ENCODE peak calls at places on chromosome 19, in six cellular contexts. J is cardiac muscle cell, X is WERI-Rb-1, Y is stomach, E is right cardiac atrium, M is neural progenitor cell. K is an unnamed sample. For H3K9me3, the result is how much of the 10 kb centered on the place peaks cover.

GRCh38 chr19:18140473-18140872 is 12.5 kb upstream of the PIK3R2 start:
- DNase-seq in J (no peak), E (no peak), M (no peak), Y (no peak), X (no peak), K (no peak)

GRCh38 chr19:16051254-16052025 is 24.9 kb upstream of the TPM4 start:
- DNase-seq in E (no peak), J (peak), M (no peak), X (no peak), Y (no peak), K (no peak)

GRCh38 chr19:46731007-46731501 is 14.1 kb upstream of the PRKD2 start:
- DNase-seq in Y (peak), X (no peak), E (no peak), M (no peak), J (peak), K (peak)

GRCh38 chr19:30310806-30311121 is 61.4 kb upstream of the ZNF536 start:
- DNase-seq in M (no peak), E (no peak), X (no peak), Y (no peak), J (no peak), K (no peak)

GRCh38 chr19:48728882-48729645 is 9.5 kb upstream of the MAMSTR start:
- DNase-seq in M (peak), Y (no peak), J (peak), X (no peak), E (no peak), K (no peak)

GRCh38 chr19:7534531-7534980 is 961 bp upstream of the PNPLA6 start:
- DNase-seq in X (peak), E (peak), M (peak), J (peak), Y (peak), K (peak)

GRCh38 chr19:1253514-1254080 is 5.2 kb downstream of the MIDN start:
- DNase-seq in M (no peak), J (no peak), E (no peak), X (no peak), Y (no peak), K (no peak)

GRCh38 chr19:45809643-45810159 is 5.4 kb downstream of the RSPH6A start:
- DNase-seq in J (peak), X (no peak), M (no peak), Y (no peak), E (no peak), K (peak)

GRCh38 chr19:14544977-14545715 is 15.8 kb downstream of the TECR start:
- DNase-seq in Y (no peak), M (no peak), X (no peak), E (peak), J (no peak), K (no peak)

GRCh38 chr19:8334458-8335342 is 8.4 kb downstream of the KANK3 start:
- DNase-seq in E (peak), J (peak), X (peak), M (peak), Y (peak), K (peak)

GRCh38 chr19:18717601-18718000 is 34.1 kb downstream of the CRTC1 start:
- DNase-seq in X (no peak), E (peak), J (no peak), Y (no peak), M (no peak), K (no peak)

GRCh38 chr19:33879818-33880575 is 83.3 kb downstream of the KCTD15 start:
- DNase-seq in J (no peak), M (no peak), E (peak), X (peak), Y (no peak), K (no peak)

GRCh38 chr19:38703509-38703908 is 40.8 kb downstream of the CAPN12 start:
- DNase-seq in M (no peak), J (no peak), E (no peak), Y (no peak), X (no peak), K (no peak)

GRCh38 chr19:33715462-33715861 is 81.2 kb upstream of the KCTD15 start:
- DNase-seq in X (no peak), J (no peak), Y (no peak), M (no peak), E (no peak), K (no peak)

GRCh38 chr19:9863759-9864158 is 28.6 kb downstream of the PIN1 start:
- DNase-seq in Y (no peak), X (no peak), M (no peak), J (no peak), E (no peak), K (no peak)

GRCh38 chr19:41373993-41374392 is 2.3 kb upstream of the TMEM91 start:
- DNase-seq in J (peak), X (peak), E (peak), M (no peak), Y (peak), K (peak)

GRCh38 chr19:10805758-10806247 is 30.2 kb downstream of the TMED1 start:
- DNase-seq in M (no peak), Y (no peak), E (no peak), X (peak), J (no peak), K (no peak)

GRCh38 chr19:33826521-33826920 is 29.9 kb downstream of the KCTD15 start:
- DNase-seq in M (no peak), J (no peak), E (no peak), Y (no peak), X (no peak), K (no peak)

GRCh38 chr19:48962029-48962848 is 2.9 kb upstream of the FTL start:
- DNase-seq in Y (peak), E (peak), M (no peak), X (no peak), J (peak), K (peak)

GRCh38 chr19:17620696-17621095 is 65.2 kb downstream of the COLGALT1 start:
- DNase-seq in X (no peak), E (no peak), J (no peak), M (no peak), Y (no peak), K (no peak)

GRCh38 chr19:695350-695949 is at the start of gene PRSS57:
- DNase-seq in J (no peak), E (no peak), X (no peak), Y (no peak), M (no peak), K (no peak)

GRCh38 chr19:45515807-45516401 is 8.6 kb downstream of the VASP start:
- DNase-seq in J (no peak), Y (no peak), M (no peak), X (no peak), E (no peak), K (no peak)

GRCh38 chr19:15218501-15218900 is 13.7 kb downstream of the EPHX3 start:
- DNase-seq in M (no peak), Y (no peak), E (no peak), X (peak), J (no peak), K (no peak)

GRCh38 chr19:48372904-48373303 is 8.7 kb downstream of the SYNGR4 start:
- DNase-seq in E (no peak), J (no peak), M (no peak), X (no peak), Y (no peak), K (no peak)

GRCh38 chr19:46859637-46860124 is 1.1 kb upstream of the ARHGAP35 start:
- DNase-seq in M (no peak), E (peak), Y (peak), X (no peak), J (no peak), K (no peak)

DNA sequence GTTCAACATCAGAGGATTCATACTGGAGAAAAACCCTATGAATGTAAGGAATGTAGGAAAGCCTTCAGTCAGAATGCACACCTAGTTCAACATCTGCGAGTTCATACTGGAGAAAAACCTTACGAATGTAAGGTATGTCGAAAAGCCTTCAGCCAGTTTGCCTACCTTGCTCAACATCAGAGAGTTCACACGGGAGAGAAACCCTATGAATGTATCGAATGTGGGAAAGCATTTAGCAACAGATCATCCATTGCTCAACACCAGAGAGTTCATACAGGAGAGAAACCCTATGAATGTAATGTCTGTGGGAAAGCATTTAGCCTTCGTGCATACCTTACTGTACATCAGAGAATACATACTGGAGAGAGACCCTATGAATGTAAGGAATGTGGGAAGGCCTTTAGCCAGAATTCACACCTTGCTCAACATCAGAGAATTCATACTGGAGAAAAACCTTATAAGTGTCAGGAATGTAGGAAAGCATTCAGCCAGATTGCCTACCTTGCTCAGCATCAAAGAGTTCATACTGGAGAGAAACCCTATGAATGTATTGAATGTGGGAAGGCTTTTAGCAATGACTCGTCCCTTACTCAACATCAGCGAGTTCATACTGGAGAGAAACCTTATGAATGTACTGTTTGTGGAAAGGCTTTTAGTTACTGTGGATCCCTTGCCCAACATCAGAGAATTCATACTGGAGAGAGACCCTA is 15.4 kb downstream of the ZNF570 start:
- DNase-seq in Y (no peak), X (no peak), J (no peak), E (no peak), M (no peak), K (no peak)
- H3K9me3 ChIP-seq in Y (half or more), X (under half), J (under half), E (under half), M (half or more), K (half or more)

DNA sequence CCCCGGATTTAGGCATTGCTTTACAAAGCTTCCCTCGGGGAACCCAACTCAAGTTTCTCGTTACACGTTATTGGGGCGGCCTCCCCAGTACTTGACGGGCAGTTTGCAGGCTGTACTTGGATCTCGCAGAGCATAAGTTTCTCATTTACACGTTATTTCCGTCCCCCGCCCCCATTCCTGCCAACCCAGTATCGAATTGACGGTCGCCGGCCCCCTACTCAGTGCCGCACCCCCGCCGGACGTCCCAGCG is 525 bp downstream of the SMG9 start:
- DNase-seq in X (no peak), M (no peak), Y (no peak), J (no peak), E (no peak), K (no peak)
- H3K4me3 ChIP-seq in X (peak), M (peak), Y (peak), J (peak), E (peak), K (peak)

DNA sequence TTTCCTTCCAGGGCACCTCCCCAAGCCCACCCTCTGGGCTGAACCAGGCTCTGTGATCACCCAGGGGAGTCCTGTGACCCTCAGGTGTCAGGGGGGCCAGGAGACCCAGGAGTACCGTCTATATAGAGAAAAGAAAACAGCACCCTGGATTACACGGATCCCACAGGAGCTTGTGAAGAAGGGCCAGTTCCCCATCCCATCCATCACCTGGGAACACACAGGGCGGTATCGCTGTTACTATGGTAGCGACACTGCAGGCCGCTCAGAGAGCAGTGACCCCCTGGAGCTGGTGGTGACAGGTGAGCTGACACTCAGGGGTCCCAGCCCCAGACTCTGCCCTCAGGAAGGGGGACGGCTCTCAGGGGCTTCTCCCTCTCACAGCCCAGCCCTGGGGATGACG is 1.2 kb downstream of the LILRB1 start:
- DNase-seq in Y (no peak), E (no peak), J (no peak), M (no peak), X (no peak), K (no peak)
- H3K9me3 ChIP-seq in Y (under half), E (under half), J (under half), M (under half), X (under half), K (under half)

DNA sequence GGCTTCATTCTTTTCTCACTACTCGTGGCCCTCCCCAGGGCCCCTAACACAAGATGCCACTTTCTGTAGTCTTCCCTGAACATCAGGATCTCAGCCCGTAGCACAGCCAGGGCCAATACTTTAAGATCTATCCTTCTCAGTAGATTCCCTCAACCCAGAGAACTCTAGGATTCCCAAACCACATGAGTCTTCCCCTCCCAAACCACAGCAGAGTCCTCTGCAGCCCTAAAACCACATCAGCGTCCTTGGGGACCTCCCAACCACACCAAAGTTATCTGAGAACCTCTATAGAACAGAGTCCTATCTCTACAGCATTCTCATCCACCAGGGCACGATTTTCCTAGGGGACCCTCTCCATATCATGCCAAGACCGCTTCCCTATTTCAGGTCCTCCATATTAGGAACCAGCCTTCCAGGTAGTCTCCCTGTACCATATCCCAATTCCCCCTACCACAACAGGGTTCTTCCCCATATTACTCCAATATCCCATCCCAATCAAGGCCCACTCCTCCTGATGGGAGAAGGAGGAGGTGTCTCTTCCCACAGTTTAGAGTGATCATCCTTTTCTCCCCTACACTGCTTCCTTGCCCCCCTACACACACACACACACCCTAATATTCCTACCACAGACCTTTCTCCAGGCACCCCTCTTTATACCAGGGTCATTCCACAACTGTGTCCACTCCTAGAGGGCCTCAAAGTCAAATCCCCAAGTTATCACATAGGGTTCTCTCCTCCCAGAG is 1.4 kb downstream of the DYRK1B start:
- DNase-seq in Y (no peak), E (no peak), J (peak), X (no peak), M (no peak), K (peak)
- H3K4me3 ChIP-seq in Y (peak), E (peak), J (peak), X (peak), M (peak), K (peak)

DNA sequence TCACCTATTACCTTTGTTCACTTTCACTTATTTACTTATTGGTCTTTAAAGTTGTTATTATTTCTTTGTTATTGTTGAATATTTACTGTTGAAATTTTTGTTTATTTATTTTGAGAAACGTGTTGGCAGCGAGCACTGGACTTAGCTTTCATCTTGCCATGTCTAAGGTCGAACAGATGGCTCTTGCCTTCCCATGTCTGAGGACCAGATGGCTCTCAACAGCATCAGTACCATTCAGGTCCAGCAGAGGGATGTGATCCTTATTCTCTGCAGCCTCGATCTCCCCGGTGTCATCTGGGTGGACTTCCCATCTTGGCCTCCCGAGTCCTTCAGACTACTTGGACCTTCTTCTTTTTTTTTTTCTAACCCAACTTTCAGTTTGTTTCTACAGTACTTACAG is 1437.6 kb downstream of the UQCRFS1 start:
- DNase-seq in Y (no peak), M (no peak), E (no peak), X (peak), J (no peak), K (no peak)
- H3K9me3 ChIP-seq in Y (under half), M (under half), E (under half), X (under half), J (under half), K (under half)

DNA sequence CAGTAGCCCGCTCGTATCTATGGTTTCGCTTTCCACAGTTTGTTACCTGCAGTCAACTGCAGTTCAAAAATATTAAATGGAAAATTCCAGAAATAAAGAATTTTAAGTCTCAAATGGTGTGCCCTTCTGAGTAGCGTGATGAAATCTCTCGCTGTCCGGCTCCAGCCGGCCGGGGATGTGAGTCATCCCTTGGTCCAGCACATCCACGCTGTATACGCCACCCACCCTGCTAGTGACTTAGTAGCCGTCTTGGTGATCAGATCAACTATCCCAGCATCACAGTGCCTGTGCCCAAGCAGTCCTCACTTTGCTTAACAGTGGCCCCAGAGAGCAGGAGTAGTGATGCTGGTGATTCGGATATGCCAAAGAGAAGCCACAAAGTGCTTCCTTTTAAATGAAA is 40.0 kb downstream of the ZNF331 start:
- DNase-seq in M (no peak), X (no peak), Y (no peak), E (no peak), J (no peak), K (no peak)
- H3K4me3 ChIP-seq in M (no peak), X (no peak), Y (no peak), E (no peak), J (no peak), K (peak)

DNA sequence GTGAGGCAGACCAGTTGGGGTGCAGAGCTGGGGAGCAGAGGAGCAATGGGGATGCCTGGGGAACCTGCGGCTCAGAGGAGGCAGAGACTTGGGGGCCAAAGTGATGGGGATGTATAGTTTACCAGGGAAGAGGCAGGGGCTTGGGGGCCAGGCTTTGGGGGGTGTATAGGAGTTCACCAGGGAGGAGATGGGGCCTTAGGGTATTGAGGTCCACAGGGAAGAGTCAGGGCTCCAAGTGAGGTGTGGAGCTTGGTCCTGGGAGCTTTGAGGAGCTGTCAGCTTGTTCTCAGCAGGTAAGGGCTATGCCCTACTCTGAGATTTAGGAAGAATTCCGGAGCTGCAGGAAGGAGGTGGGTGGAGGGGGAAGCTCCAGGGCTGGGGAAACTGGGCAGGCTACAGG is 10.8 kb downstream of the TNFAIP8L1 start:
- DNase-seq in J (no peak), Y (no peak), E (no peak), X (no peak), M (no peak), K (no peak)
- H3K9me3 ChIP-seq in J (under half), Y (under half), E (under half), X (under half), M (under half), K (under half)

DNA sequence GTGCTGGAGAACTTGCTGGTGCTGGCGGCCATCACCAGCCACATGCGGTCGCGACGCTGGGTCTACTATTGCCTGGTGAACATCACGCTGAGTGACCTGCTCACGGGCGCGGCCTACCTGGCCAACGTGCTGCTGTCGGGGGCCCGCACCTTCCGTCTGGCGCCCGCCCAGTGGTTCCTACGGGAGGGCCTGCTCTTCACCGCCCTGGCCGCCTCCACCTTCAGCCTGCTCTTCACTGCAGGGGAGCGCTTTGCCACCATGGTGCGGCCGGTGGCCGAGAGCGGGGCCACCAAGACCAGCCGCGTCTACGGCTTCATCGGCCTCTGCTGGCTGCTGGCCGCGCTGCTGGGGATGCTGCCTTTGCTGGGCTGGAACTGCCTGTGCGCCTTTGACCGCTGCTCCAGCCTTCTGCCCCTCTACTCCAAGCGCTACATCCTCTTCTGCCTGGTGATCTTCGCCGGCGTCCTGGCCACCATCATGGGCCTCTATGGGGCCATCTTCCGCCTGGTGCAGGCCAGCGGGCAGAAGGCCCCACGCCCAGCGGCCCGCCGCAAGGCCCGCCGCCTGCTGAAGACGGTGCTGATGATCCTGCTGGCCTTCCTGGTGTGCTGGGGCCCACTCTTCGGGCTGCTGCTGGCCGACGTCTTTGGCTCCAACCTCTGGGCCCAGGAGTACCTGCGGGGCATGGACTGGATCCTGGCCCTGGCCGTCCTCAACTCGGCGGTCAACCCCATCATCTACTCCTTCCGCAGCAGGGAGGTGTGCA is 587 bp downstream of the S1PR4 start:
- DNase-seq in Y (no peak), E (no peak), J (no peak), M (no peak), X (no peak), K (no peak)
- H3K4me3 ChIP-seq in Y (peak), E (no peak), J (no peak), M (no peak), X (no peak), K (no peak)

K was measured in adipocyte.